ENCODE peak calls at places on chromosomes 6 and 20, in eight cellular contexts. F is H9; W is colonic mucosa; T is WTC11; Z is bronchial epithelial cell; K is CD8-positive, alpha-beta T cell; P is Calu3; I is GM10248. X is an unnamed sample.

GRCh38 chr6:30263734-30264133 is 50.5 kb upstream of the TRIM26 start:
- DNase-seq in I (no peak), Z (peak), W (no peak), T (no peak), F (no peak), K (no peak), P (no peak), X (no peak)

GRCh38 chr6:80767808-80768207 is 661.3 kb downstream of the BCKDHB start:
- DNase-seq in T (no peak), I (no peak), Z (peak), K (no peak), P (peak), F (peak), W (peak), X (no peak)

GRCh38 chr6:152978058-152978457 is 4.8 kb downstream of the FBXO5 start:
- DNase-seq in K (no peak), I (no peak), T (no peak), W (no peak), F (no peak), Z (no peak), P (no peak), X (no peak)

GRCh38 chr6:89411269-89412070 is 603 bp downstream of the RRAGD start:
- DNase-seq in I (peak), F (peak), P (peak), T (peak), W (peak), Z (no peak), K (peak), X (peak)

GRCh38 chr6:44284119-44284518 is 13.9 kb downstream of the TMEM151B start:
- DNase-seq in F (no peak), P (no peak), I (no peak), K (no peak), T (no peak), W (no peak), Z (no peak), X (no peak)

GRCh38 chr6:64012351-64013060 is 376.9 kb downstream of the PHF3 start:
- DNase-seq in T (peak), P (peak), W (peak), I (peak), K (no peak), Z (peak), F (peak), X (peak)

GRCh38 chr6:20631525-20631924 is 97.3 kb downstream of the CDKAL1 start:
- DNase-seq in K (no peak), P (no peak), T (no peak), I (no peak), Z (no peak), F (no peak), W (no peak), X (no peak)

GRCh38 chr20:6081236-6081635 is 27.4 kb upstream of the LRRN4 start:
- DNase-seq in F (no peak), Z (peak), T (no peak), W (no peak), P (no peak), K (no peak), I (no peak), X (no peak)

GRCh38 chr6:101312652-101313051 is 80.9 kb upstream of the GRIK2 start:
- DNase-seq in P (no peak), W (no peak), I (no peak), F (no peak), K (no peak), Z (no peak), T (no peak), X (no peak)

GRCh38 chr6:57210060-57210459 is 12.0 kb downstream of the RAB23 start:
- DNase-seq in W (no peak), Z (no peak), I (no peak), K (no peak), T (no peak), P (no peak), F (no peak), X (no peak)

GRCh38 chr6:149224399-149224798 is 93.1 kb upstream of the TAB2 start:
- DNase-seq in W (no peak), F (no peak), T (no peak), K (no peak), Z (no peak), I (no peak), P (no peak), X (no peak)

GRCh38 chr6:69422474-69422873 is 374.3 kb downstream of the LMBRD1 start:
- DNase-seq in W (no peak), Z (no peak), F (no peak), T (no peak), I (no peak), P (no peak), K (no peak), X (no peak)

GRCh38 chr6:32196682-32197616 is 4.5 kb upstream of the GPSM3 start:
- DNase-seq in T (no peak), K (no peak), Z (no peak), P (peak), F (peak), I (peak), W (peak), X (no peak)

GRCh38 chr20:43096471-43096870 is 93.2 kb downstream of the PTPRT start:
- DNase-seq in I (no peak), K (no peak), P (no peak), F (peak), T (peak), W (no peak), Z (no peak), X (no peak)

GRCh38 chr20:43752561-43753301 is 25.9 kb upstream of the GTSF1L start:
- DNase-seq in T (no peak), F (no peak), W (peak), Z (no peak), P (no peak), I (peak), K (no peak), X (peak)

GRCh38 chr6:157233686-157234085 is 89.6 kb downstream of the TMEM242 start:
- DNase-seq in K (no peak), Z (no peak), T (no peak), P (no peak), W (no peak), F (no peak), I (no peak), X (no peak)

GRCh38 chr6:144559865-144560603 is 274.9 kb downstream of the UTRN start:
- DNase-seq in F (no peak), W (no peak), P (peak), T (no peak), Z (no peak), I (no peak), K (peak), X (no peak)

GRCh38 chr20:34705383-34706021 is 1.4 kb downstream of the TP53INP2 start:
- DNase-seq in W (peak), I (no peak), Z (peak), K (peak), F (peak), T (peak), P (peak), X (no peak)

GRCh38 chr6:78565997-78566396 is 301.4 kb upstream of the IRAK1BP1 start:
- DNase-seq in F (no peak), K (no peak), T (no peak), I (no peak), Z (no peak), W (no peak), P (peak), X (no peak)

GRCh38 chr6:169577236-169577635 is 124.6 kb downstream of the WDR27 start:
- DNase-seq in I (no peak), T (no peak), W (no peak), K (no peak), P (no peak), Z (no peak), F (no peak), X (no peak)

GRCh38 chr20:31707994-31708744 is 14.5 kb downstream of the BCL2L1 start:
- DNase-seq in W (peak), Z (no peak), K (no peak), P (peak), T (peak), F (peak), I (no peak), X (no peak)

GRCh38 chr20:57698867-57699275 is 10.9 kb downstream of the PMEPA1 start:
- DNase-seq in T (no peak), Z (peak), F (no peak), W (no peak), P (peak), K (no peak), I (no peak), X (no peak)

GRCh38 chr6:37514377-37514776 is 14.7 kb upstream of the CCDC167 start:
- DNase-seq in K (peak), W (no peak), T (no peak), F (no peak), P (no peak), Z (peak), I (no peak), X (no peak)

GRCh38 chr20:38806855-38807655 is 1.6 kb downstream of the PPP1R16B start:
- DNase-seq in I (peak), Z (no peak), T (peak), K (peak), W (no peak), P (no peak), F (no peak), X (peak)

GRCh38 chr6:1792989-1793388 is 183.3 kb downstream of the FOXC1 start:
- DNase-seq in P (peak), Z (peak), K (no peak), T (peak), W (peak), I (no peak), F (peak), X (peak)
- TF ChIP-seq CTCF in P (no peak), Z (peak), K (peak), T (peak), W (peak), I (peak), F (peak), X (peak)

DNA sequence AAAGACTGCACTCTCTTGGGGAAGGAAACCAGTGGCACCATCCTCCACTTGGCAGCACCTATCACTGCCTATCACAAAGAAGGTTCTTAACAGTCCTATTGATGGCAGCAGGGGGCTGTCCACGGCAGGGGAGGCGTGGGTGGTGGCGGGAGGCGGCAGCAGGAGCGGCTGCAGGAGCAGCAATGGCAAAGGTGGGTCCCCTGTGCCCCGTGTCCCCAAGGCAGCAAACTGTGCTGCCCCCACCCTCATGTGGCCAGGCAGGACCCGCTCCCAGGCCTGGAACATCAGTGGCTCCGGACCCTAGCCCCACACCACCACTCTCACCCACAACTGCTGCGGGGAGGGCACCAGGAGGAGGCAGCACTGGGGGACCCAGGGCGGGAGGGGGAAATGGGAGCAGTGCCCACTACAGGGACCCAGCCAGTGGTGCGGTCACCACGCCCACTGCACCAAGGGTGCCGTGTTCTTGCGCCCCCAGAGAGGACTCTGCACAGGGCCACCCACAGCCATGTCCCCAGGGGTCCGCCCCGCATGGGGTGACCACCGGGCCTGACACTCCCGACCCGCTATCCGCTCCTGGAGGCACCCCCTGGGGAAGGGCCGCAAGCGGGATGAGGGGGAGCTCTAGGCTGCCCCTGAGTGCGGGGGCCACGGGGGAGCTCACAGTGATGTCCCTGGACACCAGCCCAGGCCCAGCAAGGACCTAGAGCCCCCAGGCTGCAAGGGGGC is 54.6 kb downstream of the GMDS start:
- DNase-seq in F (no peak), T (no peak), W (no peak), Z (no peak), K (no peak), I (no peak), P (no peak), X (no peak)
- TF ChIP-seq CTCF in F (no peak), T (no peak), W (no peak), Z (no peak), K (no peak), I (no peak), P (no peak), X (no peak)

GRCh38 chr6:91449539-91449938 is 862.7 kb upstream of the MAP3K7 start:
- DNase-seq in Z (peak), I (no peak), K (no peak), F (no peak), P (no peak), W (no peak), T (no peak), X (no peak)
- TF ChIP-seq CTCF in Z (no peak), I (no peak), K (no peak), F (no peak), P (no peak), W (no peak), T (no peak), X (no peak)

GRCh38 chr6:109397020-109397419 is 14.8 kb upstream of the CD164 start:
- DNase-seq in I (no peak), K (no peak), W (no peak), T (no peak), Z (no peak), P (peak), F (no peak), X (no peak)
- TF ChIP-seq CTCF in I (no peak), K (no peak), W (no peak), T (no peak), Z (no peak), P (no peak), F (peak), X (peak)